ENCODE peak calls at places on chromosomes 4 and X, in five cellular contexts. One of them, this sample, is unnamed.

GRCh38 chr4:186204103-186204559 is 12.8 kb downstream of the CYP4V2 start:
- DNase-seq in C1 segment of cervical spinal cord: no peak
- DNase-seq in mammary epithelial cell: no peak
- DNase-seq in effector CD4-positive, alpha-beta T cell: no peak
- DNase-seq in NCI-H510A: peak
- DNase-seq in this sample: no peak

GRCh38 chr4:184825394-184826314 is at the start of gene ACSL1:
- DNase-seq in mammary epithelial cell: peak
- DNase-seq in NCI-H510A: peak
- DNase-seq in effector CD4-positive, alpha-beta T cell: peak
- DNase-seq in C1 segment of cervical spinal cord: peak
- DNase-seq in this sample: no peak

GRCh38 chrX:111165902-111166301 is 69.9 kb downstream of the PAK3 start:
- DNase-seq in mammary epithelial cell: no peak
- DNase-seq in C1 segment of cervical spinal cord: no peak
- DNase-seq in effector CD4-positive, alpha-beta T cell: no peak
- DNase-seq in NCI-H510A: no peak
- DNase-seq in this sample: no peak

GRCh38 chr4:109332926-109333464 is 30.5 kb upstream of the COL25A1 start:
- DNase-seq in C1 segment of cervical spinal cord: no peak
- DNase-seq in mammary epithelial cell: no peak
- DNase-seq in effector CD4-positive, alpha-beta T cell: no peak
- DNase-seq in NCI-H510A: no peak
- DNase-seq in this sample: no peak

GRCh38 chr4:104732766-104733165 is 238.1 kb upstream of the CXXC4 start:
- DNase-seq in C1 segment of cervical spinal cord: no peak
- DNase-seq in mammary epithelial cell: no peak
- DNase-seq in NCI-H510A: no peak
- DNase-seq in effector CD4-positive, alpha-beta T cell: no peak
- DNase-seq in this sample: no peak

GRCh38 chr4:123479944-123480343 is 83.3 kb downstream of the SPRY1 start:
- DNase-seq in C1 segment of cervical spinal cord: no peak
- DNase-seq in mammary epithelial cell: peak
- DNase-seq in NCI-H510A: peak
- DNase-seq in effector CD4-positive, alpha-beta T cell: no peak
- DNase-seq in this sample: no peak

GRCh38 chrX:346034-346813 is 27.6 kb upstream of the GTPBP6 start:
- DNase-seq in C1 segment of cervical spinal cord: no peak
- DNase-seq in effector CD4-positive, alpha-beta T cell: no peak
- DNase-seq in NCI-H510A: no peak
- DNase-seq in mammary epithelial cell: no peak
- DNase-seq in this sample: no peak

GRCh38 chr4:146273204-146273901 is 59.0 kb downstream of the REELD1 start:
- DNase-seq in mammary epithelial cell: no peak
- DNase-seq in NCI-H510A: no peak
- DNase-seq in effector CD4-positive, alpha-beta T cell: no peak
- DNase-seq in C1 segment of cervical spinal cord: no peak
- DNase-seq in this sample: no peak

GRCh38 chr4:155759372-155760252 is 791 bp downstream of the GUCY1B1 start:
- DNase-seq in NCI-H510A: peak
- DNase-seq in C1 segment of cervical spinal cord: peak
- DNase-seq in mammary epithelial cell: peak
- DNase-seq in effector CD4-positive, alpha-beta T cell: no peak
- DNase-seq in this sample: no peak

GRCh38 chrX:137549073-137549472 is 16.9 kb upstream of the ZIC3 start:
- DNase-seq in effector CD4-positive, alpha-beta T cell: no peak
- DNase-seq in NCI-H510A: no peak
- DNase-seq in mammary epithelial cell: no peak
- DNase-seq in C1 segment of cervical spinal cord: no peak
- DNase-seq in this sample: no peak

GRCh38 chrX:5646818-5647217 is 581.8 kb downstream of the NLGN4X start:
- DNase-seq in C1 segment of cervical spinal cord: no peak
- DNase-seq in NCI-H510A: no peak
- DNase-seq in effector CD4-positive, alpha-beta T cell: no peak
- DNase-seq in mammary epithelial cell: no peak
- DNase-seq in this sample: no peak

GRCh38 chr4:188930822-188931221 is 791.6 kb downstream of the TRIML1 start:
- DNase-seq in mammary epithelial cell: no peak
- DNase-seq in NCI-H510A: no peak
- DNase-seq in C1 segment of cervical spinal cord: no peak
- DNase-seq in effector CD4-positive, alpha-beta T cell: no peak
- DNase-seq in this sample: no peak

GRCh38 chrX:11881485-11882170 is 123.6 kb downstream of the MSL3 start:
- DNase-seq in C1 segment of cervical spinal cord: no peak
- DNase-seq in mammary epithelial cell: peak
- DNase-seq in effector CD4-positive, alpha-beta T cell: no peak
- DNase-seq in NCI-H510A: no peak
- DNase-seq in this sample: no peak

GRCh38 chr4:179803857-179804256 is 2361.6 kb upstream of the AGA start:
- DNase-seq in mammary epithelial cell: no peak
- DNase-seq in effector CD4-positive, alpha-beta T cell: no peak
- DNase-seq in C1 segment of cervical spinal cord: no peak
- DNase-seq in NCI-H510A: no peak
- DNase-seq in this sample: no peak

GRCh38 chr4:5341151-5341925 is 290.1 kb downstream of the STK32B start:
- DNase-seq in mammary epithelial cell: no peak
- DNase-seq in C1 segment of cervical spinal cord: no peak
- DNase-seq in NCI-H510A: no peak
- DNase-seq in effector CD4-positive, alpha-beta T cell: no peak
- DNase-seq in this sample: no peak

GRCh38 chr4:1573830-1574459 is 110.2 kb downstream of the FAM53A start:
- DNase-seq in C1 segment of cervical spinal cord: no peak
- DNase-seq in NCI-H510A: no peak
- DNase-seq in mammary epithelial cell: no peak
- DNase-seq in effector CD4-positive, alpha-beta T cell: no peak
- DNase-seq in this sample: no peak

GRCh38 chr4:109235683-109236082 is 66.8 kb downstream of the COL25A1 start:
- DNase-seq in NCI-H510A: no peak
- DNase-seq in effector CD4-positive, alpha-beta T cell: no peak
- DNase-seq in C1 segment of cervical spinal cord: no peak
- DNase-seq in mammary epithelial cell: no peak
- DNase-seq in this sample: no peak

GRCh38 chrX:33330798-33331197 is 119.4 kb upstream of the DMD start:
- DNase-seq in C1 segment of cervical spinal cord: no peak
- DNase-seq in NCI-H510A: no peak
- DNase-seq in mammary epithelial cell: no peak
- DNase-seq in effector CD4-positive, alpha-beta T cell: no peak
- DNase-seq in this sample: no peak

GRCh38 chr4:87117051-87117729 is 103.2 kb downstream of the KLHL8 start:
- DNase-seq in C1 segment of cervical spinal cord: no peak
- DNase-seq in NCI-H510A: no peak
- DNase-seq in mammary epithelial cell: no peak
- DNase-seq in effector CD4-positive, alpha-beta T cell: no peak
- DNase-seq in this sample: no peak

GRCh38 chrX:13283968-13284914 is 35.6 kb downstream of the ATXN3L start:
- DNase-seq in effector CD4-positive, alpha-beta T cell: no peak
- DNase-seq in NCI-H510A: no peak
- DNase-seq in mammary epithelial cell: peak
- DNase-seq in C1 segment of cervical spinal cord: no peak
- DNase-seq in this sample: no peak

GRCh38 chr4:121237069-121237399 is 72.9 kb upstream of the TNIP3 start:
- DNase-seq in C1 segment of cervical spinal cord: no peak
- DNase-seq in effector CD4-positive, alpha-beta T cell: no peak
- DNase-seq in NCI-H510A: no peak
- DNase-seq in mammary epithelial cell: no peak
- DNase-seq in this sample: no peak

GRCh38 chr4:7356667-7357295 is 77.9 kb downstream of the PSAPL1 start:
- DNase-seq in effector CD4-positive, alpha-beta T cell: no peak
- DNase-seq in mammary epithelial cell: no peak
- DNase-seq in NCI-H510A: no peak
- DNase-seq in C1 segment of cervical spinal cord: no peak
- DNase-seq in this sample: no peak

GRCh38 chr4:76665139-76665538 is 230.1 kb downstream of the SHROOM3 start:
- DNase-seq in NCI-H510A: no peak
- DNase-seq in effector CD4-positive, alpha-beta T cell: no peak
- DNase-seq in C1 segment of cervical spinal cord: no peak
- DNase-seq in mammary epithelial cell: peak
- DNase-seq in this sample: no peak

GRCh38 chrX:150155396-150156048 is 207.6 kb upstream of the MAMLD1 start:
- DNase-seq in effector CD4-positive, alpha-beta T cell: no peak
- DNase-seq in C1 segment of cervical spinal cord: no peak
- DNase-seq in NCI-H510A: no peak
- DNase-seq in mammary epithelial cell: peak
- DNase-seq in this sample: no peak

GRCh38 chr4:8645753-8646124 is 53.2 kb downstream of the CPZ start:
- DNase-seq in effector CD4-positive, alpha-beta T cell: no peak
- DNase-seq in mammary epithelial cell: no peak
- DNase-seq in NCI-H510A: no peak
- DNase-seq in C1 segment of cervical spinal cord: no peak
- DNase-seq in this sample: no peak

GRCh38 chr4:98516042-98516440 is 142.4 kb downstream of the TSPAN5 start:
- DNase-seq in C1 segment of cervical spinal cord: no peak
- DNase-seq in mammary epithelial cell: peak
- DNase-seq in NCI-H510A: no peak
- DNase-seq in effector CD4-positive, alpha-beta T cell: no peak
- DNase-seq in this sample: no peak

GRCh38 chr4:142845293-142846070 is 619 bp downstream of the INPP4B start:
- DNase-seq in effector CD4-positive, alpha-beta T cell: no peak
- DNase-seq in mammary epithelial cell: peak
- DNase-seq in NCI-H510A: no peak
- DNase-seq in C1 segment of cervical spinal cord: no peak
- DNase-seq in this sample: no peak

GRCh38 chrX:153865685-153866084 is 20.3 kb downstream of the L1CAM start:
- DNase-seq in NCI-H510A: no peak
- DNase-seq in C1 segment of cervical spinal cord: no peak
- DNase-seq in effector CD4-positive, alpha-beta T cell: no peak
- DNase-seq in mammary epithelial cell: no peak
- DNase-seq in this sample: no peak

GRCh38 chr4:109233585-109233984 is 68.9 kb downstream of the COL25A1 start:
- DNase-seq in mammary epithelial cell: no peak
- DNase-seq in C1 segment of cervical spinal cord: no peak
- DNase-seq in effector CD4-positive, alpha-beta T cell: no peak
- DNase-seq in NCI-H510A: no peak
- DNase-seq in this sample: no peak

GRCh38 chr4:25019501-25019900 is 11.2 kb downstream of the LGI2 start:
- DNase-seq in effector CD4-positive, alpha-beta T cell: no peak
- DNase-seq in C1 segment of cervical spinal cord: no peak
- DNase-seq in mammary epithelial cell: no peak
- DNase-seq in NCI-H510A: no peak
- DNase-seq in this sample: no peak

GRCh38 chrX:122572461-122572860 is 611.6 kb upstream of the GRIA3 start:
- DNase-seq in NCI-H510A: no peak
- DNase-seq in mammary epithelial cell: peak
- DNase-seq in C1 segment of cervical spinal cord: no peak
- DNase-seq in effector CD4-positive, alpha-beta T cell: no peak
- DNase-seq in this sample: no peak

GRCh38 chrX:104195489-104196084 is 29.3 kb downstream of the FAM199X start:
- DNase-seq in mammary epithelial cell: peak
- DNase-seq in C1 segment of cervical spinal cord: no peak
- DNase-seq in effector CD4-positive, alpha-beta T cell: no peak
- DNase-seq in NCI-H510A: no peak
- DNase-seq in this sample: peak

GRCh38 chrX:13170966-13171558 is 126.6 kb upstream of the FAM9C start:
- DNase-seq in NCI-H510A: no peak
- DNase-seq in mammary epithelial cell: no peak
- DNase-seq in effector CD4-positive, alpha-beta T cell: no peak
- DNase-seq in C1 segment of cervical spinal cord: no peak
- DNase-seq in this sample: no peak

This sample was measured in effector memory CD8-positive, alpha-beta T cell.